ENCODE peak calls at places on chromosomes 3 and 15, in nine cellular contexts. G is GM23248; N is thoracic aorta; R is suprapubic skin; A is NT2/D1; H is stomach; S is BE2C; M is neural progenitor cell; C is CD8-positive, alpha-beta T cell. O is an unnamed sample.

GRCh38 chr3:131530374-131530773 is 27.6 kb upstream of the MRPL3 start:
- DNase-seq in G (no peak), N (no peak), R (no peak), A (no peak), H (no peak), S (no peak), M (no peak), C (no peak), O (no peak)

GRCh38 chr3:183303725-183304124 is 50.7 kb downstream of the B3GNT5 start:
- DNase-seq in G (no peak), N (no peak), R (no peak), A (no peak), H (no peak), S (no peak), M (no peak), C (no peak), O (no peak)

GRCh38 chr3:46968783-46969428 is 7.6 kb downstream of the CCDC12 start:
- DNase-seq in G (no peak), N (no peak), R (no peak), A (no peak), H (no peak), S (no peak), M (no peak), C (no peak), O (no peak)

GRCh38 chr3:178352300-178353021 is 183.8 kb upstream of the KCNMB2 start:
- DNase-seq in G (peak; percentile 82), N (no peak), R (no peak), A (peak; percentile 46), H (no peak), S (no peak), M (peak; percentile 34), C (no peak), O (no peak)

GRCh38 chr3:186782542-186783069 is 771 bp upstream of the EIF4A2 start:
- DNase-seq in G (no peak), N (no peak), R (no peak), A (no peak), H (no peak), S (no peak), M (no peak), C (no peak), O (peak; percentile 65)

GRCh38 chr3:139937674-139938279 is 2.8 kb downstream of the CLSTN2 start:
- DNase-seq in G (peak; percentile 72), N (no peak), R (no peak), A (no peak), H (peak; percentile 36), S (peak; percentile 57), M (peak; percentile 48), C (no peak), O (no peak)

GRCh38 chr15:25797511-25798206 is 65.5 kb downstream of the ATP10A start:
- DNase-seq in G (peak; percentile 73), N (no peak), R (no peak), A (no peak), H (no peak), S (no peak), M (no peak), C (no peak), O (no peak)

GRCh38 chr3:58353722-58354553 is 21.2 kb downstream of the PXK start:
- DNase-seq in G (peak; percentile 48), N (no peak), R (no peak), A (no peak), H (no peak), S (no peak), M (no peak), C (peak; percentile 23), O (peak; percentile 21)

GRCh38 chr15:32743411-32744145 is 25.8 kb downstream of the GREM1 start:
- DNase-seq in G (peak; percentile 61), N (no peak), R (no peak), A (no peak), H (no peak), S (no peak), M (no peak), C (no peak), O (no peak)

DNA sequence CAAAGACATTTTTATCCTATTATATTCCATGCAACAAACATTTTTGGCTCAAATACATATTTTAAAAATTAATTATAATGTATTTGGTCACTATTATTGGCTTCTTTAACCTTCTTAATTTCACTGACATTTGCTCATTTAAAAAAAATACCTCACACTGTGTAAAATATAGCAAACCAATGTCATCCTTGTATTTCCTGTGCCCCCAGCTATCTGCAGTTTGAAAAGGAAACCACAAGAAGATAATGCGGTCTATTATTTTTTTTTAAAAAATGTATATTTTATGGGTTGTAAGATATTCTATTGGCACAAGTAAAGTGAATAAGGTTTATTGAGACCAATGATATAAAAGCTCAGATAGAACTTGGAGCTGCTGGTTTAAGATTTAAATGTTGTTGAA is 904.2 kb downstream of the SI start:
- DNase-seq in G (no peak), N (no peak), R (no peak), A (no peak), H (no peak), S (no peak), M (no peak), C (no peak), O (no peak)
- H3K36me3 ChIP-seq in G (no peaks in the 10 kb centered on the region), N (no peaks in the 10 kb centered on the region), R (no peaks in the 10 kb centered on the region), A (no peaks in the 10 kb centered on the region), H (no peaks in the 10 kb centered on the region), S (no peaks in the 10 kb centered on the region), M (no peaks in the 10 kb centered on the region), C (no peaks in the 10 kb centered on the region), O (no peaks in the 10 kb centered on the region)

DNA sequence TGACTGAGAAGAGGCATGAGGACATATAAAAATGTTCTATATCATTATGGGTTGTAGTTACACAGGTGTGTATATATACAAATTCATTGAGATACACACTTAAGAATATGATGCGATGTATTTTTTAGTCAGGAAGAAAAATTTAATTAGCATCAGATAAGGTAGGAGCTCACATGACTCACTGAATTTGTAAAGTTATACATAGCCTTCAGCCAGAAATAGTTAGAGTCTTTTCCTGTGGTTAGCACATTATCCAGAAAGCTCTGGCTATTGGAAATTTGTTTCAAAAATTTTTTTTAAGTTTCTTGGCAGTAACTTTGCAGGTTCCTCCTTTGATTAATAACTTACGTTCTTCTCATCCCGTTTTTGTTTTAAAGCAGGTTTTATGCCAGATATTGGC is 88.6 kb downstream of the STT3B start:
- DNase-seq in G (peak; percentile 45), N (no peak), R (no peak), A (no peak), H (no peak), S (no peak), M (no peak), C (no peak), O (no peak)
- H3K36me3 ChIP-seq in G (peaks cover 47% of the 10 kb centered on the region), N (peaks cover 10% of the 10 kb centered on the region), R (peaks cover 38% of the 10 kb centered on the region), A (peaks cover 51% of the 10 kb centered on the region), H (peaks cover 8% of the 10 kb centered on the region), S (no peaks in the 10 kb centered on the region), M (peaks cover 16% of the 10 kb centered on the region), C (peaks cover 26% of the 10 kb centered on the region), O (peaks cover 8% of the 10 kb centered on the region)

DNA sequence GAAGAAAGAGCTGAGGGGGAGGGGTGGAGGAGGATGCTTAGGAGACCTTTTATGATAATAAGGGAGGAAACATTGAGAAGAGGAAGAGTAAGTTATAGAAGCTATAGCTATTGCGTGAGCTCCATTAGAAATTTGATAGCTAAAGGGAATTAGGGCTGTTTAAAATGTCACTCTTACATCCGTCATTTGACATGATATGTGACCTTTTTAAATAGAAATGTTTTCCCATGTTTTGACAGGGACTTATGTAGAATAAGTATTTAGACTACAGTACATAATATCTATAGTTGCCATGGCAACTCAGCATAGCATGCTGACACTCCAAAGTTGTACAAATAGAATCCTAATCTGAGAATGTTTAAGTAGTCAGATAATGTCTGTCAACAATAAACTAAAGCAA is 19.2 kb downstream of the RAD51 start:
- DNase-seq in G (no peak), N (no peak), R (no peak), A (no peak), H (no peak), S (no peak), M (no peak), C (no peak), O (no peak)
- H3K36me3 ChIP-seq in G (no peaks in the 10 kb centered on the region), N (no peaks in the 10 kb centered on the region), R (no peaks in the 10 kb centered on the region), A (peaks cover 34% of the 10 kb centered on the region), H (no peaks in the 10 kb centered on the region), S (peaks cover 23% of the 10 kb centered on the region), M (peaks cover 16% of the 10 kb centered on the region), C (no peaks in the 10 kb centered on the region), O (no peaks in the 10 kb centered on the region)

DNA sequence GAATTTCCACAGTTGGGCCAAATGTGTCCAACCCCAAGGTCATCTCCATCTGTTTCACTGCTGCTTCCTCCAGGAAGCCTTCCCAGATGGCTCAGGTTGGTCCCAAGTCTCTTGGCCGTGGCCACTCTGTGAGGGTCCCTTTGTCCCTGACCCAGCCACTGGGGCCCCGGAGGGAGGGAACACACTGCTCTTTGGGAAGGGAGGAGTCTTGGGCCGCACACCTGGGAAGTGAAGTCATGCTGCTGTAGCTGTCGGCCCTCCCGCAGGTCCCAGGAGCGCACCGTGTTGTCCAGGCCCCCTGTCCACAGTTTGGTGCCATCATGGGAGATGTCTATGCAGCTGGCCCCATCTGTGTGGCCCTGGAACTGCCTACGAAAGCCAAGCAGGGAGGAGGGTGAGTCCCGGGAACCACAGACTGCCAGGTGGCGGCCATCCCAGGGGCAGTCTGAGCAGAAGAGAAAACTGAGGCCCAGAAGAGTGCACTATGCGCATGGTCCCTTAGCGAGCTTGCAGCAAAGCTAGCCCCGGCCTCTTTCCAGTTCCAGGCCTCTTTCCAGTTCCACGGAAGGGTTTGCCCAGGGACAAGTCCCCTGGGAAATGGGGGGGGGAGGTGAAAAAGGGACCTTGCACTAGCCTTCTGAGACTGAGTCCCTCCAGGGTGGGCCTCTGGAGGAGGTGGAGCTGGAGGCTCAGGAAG is 44.6 kb downstream of the TLE3 start:
- DNase-seq in G (no peak), N (no peak), R (peak; percentile 44), A (no peak), H (no peak), S (peak; percentile 35), M (no peak), C (no peak), O (no peak)
- H3K36me3 ChIP-seq in G (peaks cover 11% of the 10 kb centered on the region), N (peaks cover 83% of the 10 kb centered on the region), R (peaks cover 95% of the 10 kb centered on the region), A (peaks cover 93% of the 10 kb centered on the region), H (peaks cover 91% of the 10 kb centered on the region), S (peaks cover 69% of the 10 kb centered on the region), M (no peaks in the 10 kb centered on the region), C (peaks cover 69% of the 10 kb centered on the region), O (peaks cover 96% of the 10 kb centered on the region)

DNA sequence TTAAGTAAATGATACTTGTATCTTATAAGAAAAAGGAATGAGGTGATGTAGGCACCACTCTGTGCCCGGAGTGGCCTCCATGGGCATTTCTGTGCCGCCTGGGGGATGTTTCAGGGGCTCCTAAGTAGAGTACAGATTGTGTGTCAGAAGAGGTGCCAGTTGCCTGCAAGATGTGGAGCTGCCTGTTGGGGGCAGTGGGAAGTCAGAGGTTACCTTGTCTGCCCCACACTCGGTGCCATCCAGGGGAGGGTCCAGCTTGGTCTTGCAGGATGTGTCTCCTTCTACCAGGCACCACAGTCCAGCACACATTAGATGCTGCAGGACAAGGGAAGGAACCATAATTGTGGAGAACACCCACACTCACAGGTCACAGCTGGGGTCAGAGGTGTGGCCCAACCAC is 208.8 kb downstream of the ADAMTS17 start:
- DNase-seq in G (no peak), N (no peak), R (no peak), A (no peak), H (no peak), S (no peak), M (peak; percentile 22), C (no peak), O (no peak)
- H3K36me3 ChIP-seq in G (no peaks in the 10 kb centered on the region), N (no peaks in the 10 kb centered on the region), R (no peaks in the 10 kb centered on the region), A (no peaks in the 10 kb centered on the region), H (no peaks in the 10 kb centered on the region), S (no peaks in the 10 kb centered on the region), M (no peaks in the 10 kb centered on the region), C (no peaks in the 10 kb centered on the region), O (no peaks in the 10 kb centered on the region)

DNA sequence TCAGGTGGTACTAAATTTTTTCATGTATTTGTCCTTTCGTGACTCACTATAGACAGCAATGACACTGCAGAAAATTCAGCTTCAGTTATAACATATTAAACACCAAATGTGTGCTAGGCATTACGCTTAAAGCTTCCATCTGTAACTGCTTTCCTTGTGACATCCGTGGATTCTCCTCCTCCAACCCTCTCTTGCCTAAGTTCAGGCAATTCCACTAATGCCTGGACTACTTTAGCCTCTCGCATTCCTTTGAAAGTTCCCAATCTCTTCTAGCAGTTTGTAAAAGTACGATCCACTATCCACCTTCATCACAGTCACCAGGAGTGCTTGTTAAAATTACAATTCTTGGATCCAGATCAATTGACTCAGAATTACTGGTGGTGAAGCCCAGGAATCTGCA is 17.7 kb downstream of the CCDC80 start:
- DNase-seq in G (peak; percentile 36), N (no peak), R (no peak), A (no peak), H (no peak), S (no peak), M (no peak), C (no peak), O (no peak)
- H3K36me3 ChIP-seq in G (peaks cover 91% of the 10 kb centered on the region), N (no peaks in the 10 kb centered on the region), R (peaks cover 2% of the 10 kb centered on the region), A (no peaks in the 10 kb centered on the region), H (no peaks in the 10 kb centered on the region), S (no peaks in the 10 kb centered on the region), M (no peaks in the 10 kb centered on the region), C (no peaks in the 10 kb centered on the region), O (no peaks in the 10 kb centered on the region)